ENCODE peak calls at places on chromosomes 11 and 22, in nine cellular contexts. D is activated CD4-positive, alpha-beta T cell treated with anti-CD3 and anti-CD28 coated beads, Interleukin-2, amount 50 U/mL, for 24 hours; R is AG08396; X is IMR-90; F is activated T-helper 1 cell treated with Interleukin-2 at 50 U/mL for 16 hours; E is posterior cingulate gyrus; S is SW 1271; W is dorsolateral prefrontal cortex; L is astrocyte of the spinal cord. J is an unnamed sample.

GRCh38 chr22:28395920-28396447 is 283.7 kb downstream of the TTC28 start:
- DNase-seq in D (no peak), R (peak), X (peak), F (no peak), E (no peak), S (no peak), W (no peak), L (peak), J (peak)

GRCh38 chr11:60972182-60973030 is 926 bp downstream of the CD6 start:
- DNase-seq in D (no peak), R (no peak), X (no peak), F (no peak), E (no peak), S (no peak), W (no peak), L (no peak), J (no peak)

GRCh38 chr11:44578279-44578678 is 12.8 kb downstream of the CD82 start:
- DNase-seq in D (no peak), R (no peak), X (no peak), F (no peak), E (no peak), S (no peak), W (no peak), L (no peak), J (no peak)

GRCh38 chr22:44811141-44811540 is 58.8 kb downstream of the ARHGAP8 start:
- DNase-seq in D (no peak), R (no peak), X (no peak), F (no peak), E (peak), S (no peak), W (no peak), L (no peak), J (no peak)

GRCh38 chr11:287821-288327 is 1.1 kb upstream of the PGGHG start:
- DNase-seq in D (no peak), R (no peak), X (no peak), F (no peak), E (peak), S (no peak), W (no peak), L (no peak), J (no peak)

GRCh38 chr11:59802639-59803176 is 7.9 kb downstream of the MRPL16 start:
- DNase-seq in D (peak), R (peak), X (peak), F (peak), E (no peak), S (peak), W (no peak), L (peak), J (peak)

GRCh38 chr11:126956664-126957063 is 43.9 kb downstream of the KIRREL3 start:
- DNase-seq in D (no peak), R (no peak), X (no peak), F (no peak), E (no peak), S (no peak), W (no peak), L (no peak), J (no peak)

GRCh38 chr11:48170840-48171233 is 45.8 kb upstream of the OR4B1 start:
- DNase-seq in D (no peak), R (peak), X (peak), F (no peak), E (no peak), S (no peak), W (no peak), L (peak), J (peak)

GRCh38 chr11:111456086-111456858 is 55.9 kb downstream of the BTG4 start:
- DNase-seq in D (no peak), R (no peak), X (no peak), F (no peak), E (no peak), S (no peak), W (no peak), L (no peak), J (no peak)

GRCh38 chr11:47784785-47785381 is 17.7 kb upstream of the FNBP4 start:
- DNase-seq in D (no peak), R (no peak), X (no peak), F (no peak), E (no peak), S (no peak), W (no peak), L (no peak), J (no peak)

GRCh38 chr11:9982127-9982795 is 311.8 kb downstream of the SBF2 start:
- DNase-seq in D (no peak), R (no peak), X (no peak), F (no peak), E (peak), S (no peak), W (peak), L (peak), J (no peak)

GRCh38 chr22:30390974-30391691 is 3.9 kb upstream of the RNF215 start:
- DNase-seq in D (peak), R (peak), X (peak), F (peak), E (peak), S (peak), W (peak), L (peak), J (peak)

GRCh38 chr11:105718641-105719040 is 108.8 kb downstream of the GRIA4 start:
- DNase-seq in D (no peak), R (no peak), X (no peak), F (no peak), E (no peak), S (no peak), W (no peak), L (peak), J (no peak)

GRCh38 chr11:6602096-6602940 is 1.1 kb downstream of the RRP8 start:
- DNase-seq in D (no peak), R (no peak), X (no peak), F (no peak), E (no peak), S (no peak), W (no peak), L (no peak), J (no peak)

GRCh38 chr22:27919943-27920755 is 1.1 kb upstream of the PITPNB start:
- DNase-seq in D (peak), R (peak), X (peak), F (no peak), E (no peak), S (peak), W (no peak), L (peak), J (peak)

GRCh38 chr22:36110306-36110791 is 50.2 kb downstream of the APOL3 start:
- DNase-seq in D (no peak), R (peak), X (no peak), F (no peak), E (no peak), S (no peak), W (no peak), L (no peak), J (peak)

GRCh38 chr22:20615533-20616450 is 108.4 kb downstream of the MED15 start:
- DNase-seq in D (no peak), R (no peak), X (no peak), F (no peak), E (no peak), S (no peak), W (no peak), L (no peak), J (no peak)

GRCh38 chr11:105598371-105598770 is 11.5 kb upstream of the GRIA4 start:
- DNase-seq in D (no peak), R (no peak), X (no peak), F (no peak), E (no peak), S (no peak), W (no peak), L (no peak), J (no peak)